ENCODE peak calls at places on chromosome 13, in ten cellular contexts. One of them, this sample, is unnamed.

GRCh38 chr13:20803180-20803965 is 29.6 kb upstream of the EEF1AKMT1 start:
- DNase-seq in MM.1S: no peak
- DNase-seq in Karpas-422: no peak
- DNase-seq in sigmoid colon: no peak
- DNase-seq in effector memory CD4-positive, alpha-beta T cell: no peak
- DNase-seq in foreskin fibroblast: no peak
- DNase-seq in esophagus squamous epithelium: no peak
- DNase-seq in CD8-positive, alpha-beta memory T cell: no peak
- DNase-seq in SJCRH30: no peak
- DNase-seq in GM06990: no peak
- DNase-seq in this sample: no peak

GRCh38 chr13:45353895-45354294 is 12.9 kb upstream of the TPT1 start:
- DNase-seq in CD8-positive, alpha-beta memory T cell: no peak
- DNase-seq in MM.1S: no peak
- DNase-seq in effector memory CD4-positive, alpha-beta T cell: no peak
- DNase-seq in Karpas-422: no peak
- DNase-seq in foreskin fibroblast: no peak
- DNase-seq in sigmoid colon: no peak
- DNase-seq in SJCRH30: no peak
- DNase-seq in GM06990: no peak
- DNase-seq in esophagus squamous epithelium: no peak
- DNase-seq in this sample: no peak

GRCh38 chr13:56932104-56932503 is 208.6 kb upstream of the PRR20A start:
- DNase-seq in foreskin fibroblast: no peak
- DNase-seq in Karpas-422: no peak
- DNase-seq in sigmoid colon: no peak
- DNase-seq in esophagus squamous epithelium: no peak
- DNase-seq in SJCRH30: no peak
- DNase-seq in CD8-positive, alpha-beta memory T cell: no peak
- DNase-seq in GM06990: no peak
- DNase-seq in MM.1S: no peak
- DNase-seq in effector memory CD4-positive, alpha-beta T cell: no peak
- DNase-seq in this sample: no peak

GRCh38 chr13:106701810-106702341 is 133.9 kb upstream of the ARGLU1 start:
- DNase-seq in Karpas-422: no peak
- DNase-seq in foreskin fibroblast: no peak
- DNase-seq in effector memory CD4-positive, alpha-beta T cell: no peak
- DNase-seq in SJCRH30: no peak
- DNase-seq in MM.1S: no peak
- DNase-seq in sigmoid colon: no peak
- DNase-seq in esophagus squamous epithelium: no peak
- DNase-seq in CD8-positive, alpha-beta memory T cell: no peak
- DNase-seq in GM06990: no peak
- DNase-seq in this sample: no peak

GRCh38 chr13:40306817-40307216 is 359.6 kb downstream of the FOXO1 start:
- DNase-seq in esophagus squamous epithelium: no peak
- DNase-seq in foreskin fibroblast: no peak
- DNase-seq in CD8-positive, alpha-beta memory T cell: no peak
- DNase-seq in sigmoid colon: no peak
- DNase-seq in Karpas-422: no peak
- DNase-seq in GM06990: no peak
- DNase-seq in SJCRH30: no peak
- DNase-seq in effector memory CD4-positive, alpha-beta T cell: no peak
- DNase-seq in MM.1S: no peak
- DNase-seq in this sample: no peak

GRCh38 chr13:22095794-22096193 is 424.9 kb downstream of the FGF9 start:
- DNase-seq in SJCRH30: no peak
- DNase-seq in CD8-positive, alpha-beta memory T cell: no peak
- DNase-seq in esophagus squamous epithelium: no peak
- DNase-seq in MM.1S: no peak
- DNase-seq in Karpas-422: no peak
- DNase-seq in GM06990: no peak
- DNase-seq in foreskin fibroblast: no peak
- DNase-seq in sigmoid colon: no peak
- DNase-seq in effector memory CD4-positive, alpha-beta T cell: no peak
- DNase-seq in this sample: no peak

GRCh38 chr13:24288870-24289269 is 20.5 kb upstream of the C1QTNF9 start:
- DNase-seq in CD8-positive, alpha-beta memory T cell: no peak
- DNase-seq in MM.1S: no peak
- DNase-seq in Karpas-422: no peak
- DNase-seq in sigmoid colon: no peak
- DNase-seq in SJCRH30: no peak
- DNase-seq in foreskin fibroblast: peak; percentile 29
- DNase-seq in esophagus squamous epithelium: no peak
- DNase-seq in effector memory CD4-positive, alpha-beta T cell: no peak
- DNase-seq in GM06990: no peak
- DNase-seq in this sample: no peak

GRCh38 chr13:76523740-76524382 is 362.3 kb downstream of the KCTD12 start:
- DNase-seq in esophagus squamous epithelium: no peak
- DNase-seq in foreskin fibroblast: no peak
- DNase-seq in GM06990: peak; percentile 30
- DNase-seq in sigmoid colon: no peak
- DNase-seq in SJCRH30: no peak
- DNase-seq in MM.1S: peak; percentile 81
- DNase-seq in Karpas-422: no peak
- DNase-seq in effector memory CD4-positive, alpha-beta T cell: no peak
- DNase-seq in CD8-positive, alpha-beta memory T cell: no peak
- DNase-seq in this sample: no peak

GRCh38 chr13:83378901-83379300 is 503.4 kb downstream of the SLITRK1 start:
- DNase-seq in effector memory CD4-positive, alpha-beta T cell: no peak
- DNase-seq in Karpas-422: no peak
- DNase-seq in sigmoid colon: no peak
- DNase-seq in GM06990: no peak
- DNase-seq in SJCRH30: no peak
- DNase-seq in esophagus squamous epithelium: no peak
- DNase-seq in MM.1S: no peak
- DNase-seq in CD8-positive, alpha-beta memory T cell: no peak
- DNase-seq in foreskin fibroblast: peak; percentile 23
- DNase-seq in this sample: no peak

GRCh38 chr13:50357586-50358118 is 342.4 kb downstream of the KCNRG start:
- DNase-seq in CD8-positive, alpha-beta memory T cell: no peak
- DNase-seq in Karpas-422: no peak
- DNase-seq in SJCRH30: peak; percentile 71
- DNase-seq in MM.1S: no peak
- DNase-seq in foreskin fibroblast: peak; percentile 86
- DNase-seq in sigmoid colon: peak; percentile 67
- DNase-seq in effector memory CD4-positive, alpha-beta T cell: no peak
- DNase-seq in esophagus squamous epithelium: no peak
- DNase-seq in GM06990: no peak
- DNase-seq in this sample: no peak

GRCh38 chr13:59906413-59907027 is 257.2 kb downstream of the DIAPH3 start:
- DNase-seq in SJCRH30: no peak
- DNase-seq in CD8-positive, alpha-beta memory T cell: no peak
- DNase-seq in effector memory CD4-positive, alpha-beta T cell: no peak
- DNase-seq in Karpas-422: peak; percentile 73
- DNase-seq in foreskin fibroblast: peak; percentile 75
- DNase-seq in sigmoid colon: no peak
- DNase-seq in MM.1S: peak; percentile 19
- DNase-seq in esophagus squamous epithelium: no peak
- DNase-seq in GM06990: no peak
- DNase-seq in this sample: no peak

GRCh38 chr13:78121459-78122348 is 203.1 kb upstream of the EDNRB start:
- DNase-seq in CD8-positive, alpha-beta memory T cell: peak; percentile 51
- DNase-seq in sigmoid colon: no peak
- DNase-seq in effector memory CD4-positive, alpha-beta T cell: no peak
- DNase-seq in foreskin fibroblast: peak; percentile 71
- DNase-seq in SJCRH30: peak; percentile 37
- DNase-seq in GM06990: peak; percentile 4
- DNase-seq in MM.1S: peak; percentile 73
- DNase-seq in esophagus squamous epithelium: no peak
- DNase-seq in Karpas-422: peak; percentile 85
- DNase-seq in this sample: no peak

DNA sequence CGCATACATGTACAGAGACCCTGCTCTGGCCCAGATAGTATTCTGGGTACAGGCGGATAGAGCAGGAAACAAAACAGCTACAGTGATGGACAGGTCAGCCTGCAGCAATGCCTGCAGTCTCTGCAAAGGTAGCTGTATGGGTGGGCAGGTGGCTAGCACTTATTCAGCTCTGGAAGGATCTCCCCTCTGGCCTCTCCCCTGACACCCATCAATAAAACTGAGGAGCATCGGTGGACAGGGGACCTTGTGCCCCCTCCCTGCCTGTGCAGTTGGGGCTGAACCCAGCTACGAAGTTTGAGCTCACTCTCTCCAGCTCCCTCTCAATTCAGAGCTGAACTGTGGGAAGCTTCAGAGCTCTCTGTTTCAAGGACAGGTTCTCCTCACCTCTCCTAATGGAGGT is 1.6 kb downstream of the ALOX5AP start:
- DNase-seq in effector memory CD4-positive, alpha-beta T cell: no peak
- DNase-seq in SJCRH30: no peak
- DNase-seq in esophagus squamous epithelium: no peak
- DNase-seq in CD8-positive, alpha-beta memory T cell: no peak
- DNase-seq in MM.1S: no peak
- DNase-seq in Karpas-422: peak; percentile 57
- DNase-seq in sigmoid colon: no peak
- DNase-seq in GM06990: no peak
- DNase-seq in foreskin fibroblast: no peak
- DNase-seq in this sample: no peak
- H3K4me3 ChIP-seq in effector memory CD4-positive, alpha-beta T cell: peak overlapping the region; percentile 62
- H3K4me3 ChIP-seq in SJCRH30: no peak overlapping the region
- H3K4me3 ChIP-seq in esophagus squamous epithelium: no peak overlapping the region
- H3K4me3 ChIP-seq in CD8-positive, alpha-beta memory T cell: peak overlapping the region; percentile 62
- H3K4me3 ChIP-seq in MM.1S: no peak overlapping the region
- H3K4me3 ChIP-seq in Karpas-422: peak overlapping the region; percentile 73
- H3K4me3 ChIP-seq in sigmoid colon: no peak overlapping the region
- H3K4me3 ChIP-seq in GM06990: peak overlapping the region; percentile 17
- H3K4me3 ChIP-seq in foreskin fibroblast: no peak overlapping the region
- H3K4me3 ChIP-seq in this sample: peak overlapping the region; percentile 93

GRCh38 chr13:73215807-73216206 is 157.0 kb downstream of the KLF5 start:
- DNase-seq in MM.1S: no peak
- DNase-seq in GM06990: no peak
- DNase-seq in esophagus squamous epithelium: no peak
- DNase-seq in sigmoid colon: no peak
- DNase-seq in SJCRH30: no peak
- DNase-seq in CD8-positive, alpha-beta memory T cell: no peak
- DNase-seq in foreskin fibroblast: peak; percentile 13
- DNase-seq in effector memory CD4-positive, alpha-beta T cell: no peak
- DNase-seq in Karpas-422: no peak
- DNase-seq in this sample: no peak
- H3K4me3 ChIP-seq in MM.1S: no peak overlapping the region
- H3K4me3 ChIP-seq in GM06990: no peak overlapping the region
- H3K4me3 ChIP-seq in esophagus squamous epithelium: no peak overlapping the region
- H3K4me3 ChIP-seq in sigmoid colon: no peak overlapping the region
- H3K4me3 ChIP-seq in SJCRH30: no peak overlapping the region
- H3K4me3 ChIP-seq in CD8-positive, alpha-beta memory T cell: no peak overlapping the region
- H3K4me3 ChIP-seq in foreskin fibroblast: no peak overlapping the region
- H3K4me3 ChIP-seq in effector memory CD4-positive, alpha-beta T cell: no peak overlapping the region
- H3K4me3 ChIP-seq in Karpas-422: no peak overlapping the region
- H3K4me3 ChIP-seq in this sample: no peak overlapping the region

GRCh38 chr13:51643882-51644281 is 59.6 kb downstream of the WDFY2 start:
- DNase-seq in GM06990: no peak
- DNase-seq in CD8-positive, alpha-beta memory T cell: no peak
- DNase-seq in sigmoid colon: no peak
- DNase-seq in foreskin fibroblast: peak; percentile 92
- DNase-seq in esophagus squamous epithelium: no peak
- DNase-seq in effector memory CD4-positive, alpha-beta T cell: no peak
- DNase-seq in Karpas-422: no peak
- DNase-seq in MM.1S: no peak
- DNase-seq in SJCRH30: peak; percentile 55
- DNase-seq in this sample: no peak

GRCh38 chr13:51645154-51645650 is 60.9 kb downstream of the WDFY2 start:
- DNase-seq in effector memory CD4-positive, alpha-beta T cell: peak; percentile 27
- DNase-seq in sigmoid colon: no peak
- DNase-seq in esophagus squamous epithelium: no peak
- DNase-seq in MM.1S: no peak
- DNase-seq in GM06990: peak; percentile 30
- DNase-seq in CD8-positive, alpha-beta memory T cell: no peak
- DNase-seq in Karpas-422: peak; percentile 78
- DNase-seq in SJCRH30: no peak
- DNase-seq in foreskin fibroblast: peak; percentile 79
- DNase-seq in this sample: peak; percentile 32

GRCh38 chr13:51644649-51645048 is 60.4 kb downstream of the WDFY2 start:
- DNase-seq in effector memory CD4-positive, alpha-beta T cell: no peak
- DNase-seq in esophagus squamous epithelium: no peak
- DNase-seq in Karpas-422: no peak
- DNase-seq in SJCRH30: peak; percentile 21
- DNase-seq in sigmoid colon: no peak
- DNase-seq in GM06990: no peak
- DNase-seq in CD8-positive, alpha-beta memory T cell: no peak
- DNase-seq in foreskin fibroblast: peak; percentile 36
- DNase-seq in MM.1S: no peak
- DNase-seq in this sample: no peak

GRCh38 chr13:51646041-51646670 is 61.9 kb downstream of the WDFY2 start:
- DNase-seq in GM06990: no peak
- DNase-seq in MM.1S: no peak
- DNase-seq in esophagus squamous epithelium: no peak
- DNase-seq in sigmoid colon: no peak
- DNase-seq in Karpas-422: no peak
- DNase-seq in foreskin fibroblast: no peak
- DNase-seq in effector memory CD4-positive, alpha-beta T cell: no peak
- DNase-seq in SJCRH30: no peak
- DNase-seq in CD8-positive, alpha-beta memory T cell: no peak
- DNase-seq in this sample: no peak

DNA sequence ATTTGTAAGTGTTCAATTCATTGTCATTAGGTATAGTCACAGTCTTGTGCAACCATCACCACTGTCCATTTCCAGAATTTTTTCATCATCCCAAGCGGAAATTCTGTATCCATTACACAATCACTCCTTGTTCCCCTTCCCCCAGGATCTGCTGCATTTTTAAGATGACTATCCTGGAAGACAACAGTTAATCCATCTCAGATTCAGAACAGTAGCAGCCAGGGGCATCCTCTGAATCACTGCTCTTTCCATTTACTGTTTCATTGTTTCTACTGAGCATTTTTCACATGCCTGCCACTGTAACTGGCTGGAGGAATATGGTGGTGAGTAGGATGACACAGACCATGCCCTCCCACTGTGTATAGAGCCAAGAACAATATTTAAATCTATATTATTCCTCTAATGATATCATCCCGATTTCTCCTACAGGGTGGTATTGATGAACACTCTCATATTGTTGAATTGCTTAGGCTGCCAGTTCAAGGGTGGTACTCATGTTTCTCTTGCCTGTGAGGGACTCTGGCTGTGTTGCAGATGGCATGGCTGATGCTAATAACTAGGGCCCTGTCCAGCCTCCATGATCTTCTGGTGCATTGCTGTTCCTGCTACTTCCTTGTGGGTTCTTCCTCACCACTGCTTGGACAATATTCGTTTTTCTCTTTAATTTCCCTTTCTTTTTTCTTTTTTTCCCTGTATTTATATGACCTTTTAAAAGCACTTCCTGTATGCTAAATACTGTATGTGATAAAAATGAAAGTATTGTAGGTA is 59.0 kb downstream of the WDFY2 start:
- DNase-seq in foreskin fibroblast: peak; percentile 97
- DNase-seq in SJCRH30: peak; percentile 16
- DNase-seq in CD8-positive, alpha-beta memory T cell: no peak
- DNase-seq in GM06990: no peak
- DNase-seq in Karpas-422: no peak
- DNase-seq in esophagus squamous epithelium: no peak
- DNase-seq in effector memory CD4-positive, alpha-beta T cell: no peak
- DNase-seq in sigmoid colon: no peak
- DNase-seq in MM.1S: no peak
- DNase-seq in this sample: peak; percentile 11
- H3K4me3 ChIP-seq in foreskin fibroblast: no peak overlapping the region
- H3K4me3 ChIP-seq in SJCRH30: no peak overlapping the region
- H3K4me3 ChIP-seq in CD8-positive, alpha-beta memory T cell: no peak overlapping the region
- H3K4me3 ChIP-seq in GM06990: no peak overlapping the region
- H3K4me3 ChIP-seq in Karpas-422: no peak overlapping the region
- H3K4me3 ChIP-seq in esophagus squamous epithelium: no peak overlapping the region
- H3K4me3 ChIP-seq in effector memory CD4-positive, alpha-beta T cell: no peak overlapping the region
- H3K4me3 ChIP-seq in sigmoid colon: no peak overlapping the region
- H3K4me3 ChIP-seq in MM.1S: no peak overlapping the region
- H3K4me3 ChIP-seq in this sample: peak overlapping the region; percentile 75

GRCh38 chr13:33228645-33229445 is 56.7 kb downstream of the STARD13 start:
- DNase-seq in effector memory CD4-positive, alpha-beta T cell: no peak
- DNase-seq in esophagus squamous epithelium: no peak
- DNase-seq in GM06990: no peak
- DNase-seq in foreskin fibroblast: peak; percentile 86
- DNase-seq in SJCRH30: peak; percentile 46
- DNase-seq in MM.1S: peak; percentile 40
- DNase-seq in sigmoid colon: no peak
- DNase-seq in CD8-positive, alpha-beta memory T cell: no peak
- DNase-seq in Karpas-422: peak; percentile 78
- DNase-seq in this sample: no peak
- H3K4me3 ChIP-seq in effector memory CD4-positive, alpha-beta T cell: no peak overlapping the region
- H3K4me3 ChIP-seq in esophagus squamous epithelium: no peak overlapping the region
- H3K4me3 ChIP-seq in GM06990: no peak overlapping the region
- H3K4me3 ChIP-seq in foreskin fibroblast: peak overlapping the region; percentile 10
- H3K4me3 ChIP-seq in SJCRH30: peak overlapping the region; percentile 44
- H3K4me3 ChIP-seq in MM.1S: peak overlapping the region; percentile 16
- H3K4me3 ChIP-seq in sigmoid colon: no peak overlapping the region
- H3K4me3 ChIP-seq in CD8-positive, alpha-beta memory T cell: no peak overlapping the region
- H3K4me3 ChIP-seq in Karpas-422: no peak overlapping the region
- H3K4me3 ChIP-seq in this sample: no peak overlapping the region